ENCODE peak calls at places on chromosomes 6 and 20, in eight cellular contexts. One of them, this sample, is unnamed.

GRCh38 chr6:99184696-99185095 is 164.8 kb downstream of the FAXC start:
- DNase-seq in hepatocyte: no peak
- DNase-seq in HCT116: no peak
- DNase-seq in GM23248: no peak
- DNase-seq in neural progenitor cell: no peak
- DNase-seq in PC-3: no peak
- DNase-seq in MM.1S: no peak
- DNase-seq in SK-N-SH: no peak
- DNase-seq in this sample: no peak

GRCh38 chr6:161744211-161745067 is 470.6 kb upstream of the AGPAT4 start:
- DNase-seq in hepatocyte: no peak
- DNase-seq in HCT116: no peak
- DNase-seq in GM23248: no peak
- DNase-seq in neural progenitor cell: no peak
- DNase-seq in PC-3: no peak
- DNase-seq in MM.1S: no peak
- DNase-seq in SK-N-SH: peak
- DNase-seq in this sample: no peak

GRCh38 chr6:25035451-25036435 is 100.0 kb upstream of the RIPOR2 start:
- DNase-seq in hepatocyte: no peak
- DNase-seq in HCT116: no peak
- DNase-seq in GM23248: no peak
- DNase-seq in neural progenitor cell: no peak
- DNase-seq in PC-3: no peak
- DNase-seq in MM.1S: no peak
- DNase-seq in SK-N-SH: no peak
- DNase-seq in this sample: no peak

GRCh38 chr6:41527721-41528408 is 18.3 kb upstream of the FOXP4 start:
- DNase-seq in hepatocyte: peak
- DNase-seq in HCT116: no peak
- DNase-seq in GM23248: peak
- DNase-seq in neural progenitor cell: peak
- DNase-seq in PC-3: peak
- DNase-seq in MM.1S: no peak
- DNase-seq in SK-N-SH: no peak
- DNase-seq in this sample: peak

GRCh38 chr6:138931660-138932059 is 56.4 kb downstream of the REPS1 start:
- DNase-seq in hepatocyte: no peak
- DNase-seq in HCT116: no peak
- DNase-seq in GM23248: no peak
- DNase-seq in neural progenitor cell: no peak
- DNase-seq in PC-3: no peak
- DNase-seq in MM.1S: no peak
- DNase-seq in SK-N-SH: no peak
- DNase-seq in this sample: no peak

GRCh38 chr20:18705906-18706305 is 107.7 kb upstream of the SCP2D1 start:
- DNase-seq in hepatocyte: no peak
- DNase-seq in HCT116: no peak
- DNase-seq in GM23248: no peak
- DNase-seq in neural progenitor cell: no peak
- DNase-seq in PC-3: no peak
- DNase-seq in MM.1S: no peak
- DNase-seq in SK-N-SH: no peak
- DNase-seq in this sample: no peak

GRCh38 chr6:27503436-27504030 is 30.6 kb upstream of the ZNF184 start:
- DNase-seq in hepatocyte: peak
- DNase-seq in HCT116: peak
- DNase-seq in GM23248: peak
- DNase-seq in neural progenitor cell: peak
- DNase-seq in PC-3: peak
- DNase-seq in MM.1S: peak
- DNase-seq in SK-N-SH: peak
- DNase-seq in this sample: peak

GRCh38 chr6:63347599-63347998 is 27.8 kb upstream of the LGSN start:
- DNase-seq in hepatocyte: peak
- DNase-seq in HCT116: peak
- DNase-seq in GM23248: peak
- DNase-seq in neural progenitor cell: no peak
- DNase-seq in PC-3: peak
- DNase-seq in MM.1S: no peak
- DNase-seq in SK-N-SH: no peak
- DNase-seq in this sample: no peak

GRCh38 chr20:38393259-38393658 is 41.9 kb downstream of the SNHG17 start:
- DNase-seq in hepatocyte: no peak
- DNase-seq in HCT116: no peak
- DNase-seq in GM23248: no peak
- DNase-seq in neural progenitor cell: no peak
- DNase-seq in PC-3: no peak
- DNase-seq in MM.1S: no peak
- DNase-seq in SK-N-SH: peak
- DNase-seq in this sample: no peak

GRCh38 chr6:118650500-118651281 is 700 bp downstream of the CEP85L start:
- DNase-seq in hepatocyte: peak
- DNase-seq in HCT116: no peak
- DNase-seq in GM23248: peak
- DNase-seq in neural progenitor cell: peak
- DNase-seq in PC-3: peak
- DNase-seq in MM.1S: peak
- DNase-seq in SK-N-SH: peak
- DNase-seq in this sample: peak

GRCh38 chr6:134162932-134163331 is 110.5 kb upstream of the SLC2A12 start:
- DNase-seq in hepatocyte: no peak
- DNase-seq in HCT116: no peak
- DNase-seq in GM23248: no peak
- DNase-seq in neural progenitor cell: no peak
- DNase-seq in PC-3: no peak
- DNase-seq in MM.1S: no peak
- DNase-seq in SK-N-SH: no peak
- DNase-seq in this sample: no peak

GRCh38 chr6:137487181-137487910 is 6.8 kb downstream of the OLIG3 start:
- DNase-seq in hepatocyte: no peak
- DNase-seq in HCT116: no peak
- DNase-seq in GM23248: no peak
- DNase-seq in neural progenitor cell: peak
- DNase-seq in PC-3: no peak
- DNase-seq in MM.1S: no peak
- DNase-seq in SK-N-SH: peak
- DNase-seq in this sample: peak

GRCh38 chr6:137489410-137490371 is 4.5 kb downstream of the OLIG3 start:
- DNase-seq in hepatocyte: no peak
- DNase-seq in HCT116: no peak
- DNase-seq in GM23248: no peak
- DNase-seq in neural progenitor cell: peak
- DNase-seq in PC-3: no peak
- DNase-seq in MM.1S: no peak
- DNase-seq in SK-N-SH: peak
- DNase-seq in this sample: peak

GRCh38 chr6:137490506-137490905 is 3.7 kb downstream of the OLIG3 start:
- DNase-seq in hepatocyte: no peak
- DNase-seq in HCT116: no peak
- DNase-seq in GM23248: no peak
- DNase-seq in neural progenitor cell: peak
- DNase-seq in PC-3: no peak
- DNase-seq in MM.1S: no peak
- DNase-seq in SK-N-SH: no peak
- DNase-seq in this sample: peak

GRCh38 chr6:137487947-137488735 is 6.1 kb downstream of the OLIG3 start:
- DNase-seq in hepatocyte: no peak
- DNase-seq in HCT116: no peak
- DNase-seq in GM23248: no peak
- DNase-seq in neural progenitor cell: peak
- DNase-seq in PC-3: no peak
- DNase-seq in MM.1S: no peak
- DNase-seq in SK-N-SH: peak
- DNase-seq in this sample: peak

DNA sequence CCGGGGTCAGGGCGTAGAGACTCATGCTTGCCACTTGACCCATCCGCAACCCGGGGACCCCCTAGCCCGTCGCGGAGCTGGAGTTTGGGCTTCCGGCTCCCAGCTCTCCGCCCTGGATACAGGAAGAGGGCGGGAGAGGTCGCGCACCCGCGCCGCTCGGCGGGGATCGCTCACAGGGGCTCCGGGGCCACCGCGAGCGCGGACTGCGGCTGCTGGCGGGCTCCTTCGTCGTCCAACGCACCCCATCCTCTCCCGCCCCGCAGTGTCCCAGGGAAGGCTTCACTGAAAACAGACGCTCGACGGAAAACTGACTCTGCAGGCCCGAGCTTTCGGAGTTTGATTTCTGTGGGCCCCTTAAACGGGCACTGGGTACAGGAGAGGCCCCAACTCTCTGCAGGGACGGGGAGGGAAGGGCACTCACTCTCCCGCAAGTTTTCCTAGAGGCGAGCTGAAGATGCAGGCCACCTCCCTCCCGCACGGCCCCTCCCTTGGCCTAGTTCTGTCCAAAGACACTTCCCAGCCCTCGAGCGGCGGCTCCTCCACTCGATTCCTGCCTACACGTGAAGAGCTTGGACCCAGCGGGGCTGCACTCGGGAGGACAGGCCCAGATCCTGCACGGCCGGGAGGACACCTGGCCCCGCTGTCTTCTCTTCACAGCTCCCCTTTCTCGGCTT is 5.3 kb downstream of the OLIG3 start:
- DNase-seq in hepatocyte: no peak
- DNase-seq in HCT116: no peak
- DNase-seq in GM23248: no peak
- DNase-seq in neural progenitor cell: peak
- DNase-seq in PC-3: no peak
- DNase-seq in MM.1S: no peak
- DNase-seq in SK-N-SH: peak
- DNase-seq in this sample: peak
- TF ChIP-seq EZH2phosphoT487 in hepatocyte: peak
- TF ChIP-seq EZH2phosphoT487 in HCT116: no peak
- TF ChIP-seq EZH2phosphoT487 in GM23248: peak
- TF ChIP-seq EZH2phosphoT487 in neural progenitor cell: peak
- TF ChIP-seq EZH2phosphoT487 in PC-3: no peak
- TF ChIP-seq EZH2phosphoT487 in MM.1S: no peak
- TF ChIP-seq EZH2phosphoT487 in SK-N-SH: no peak
- TF ChIP-seq EZH2phosphoT487 in this sample: no peak

DNA sequence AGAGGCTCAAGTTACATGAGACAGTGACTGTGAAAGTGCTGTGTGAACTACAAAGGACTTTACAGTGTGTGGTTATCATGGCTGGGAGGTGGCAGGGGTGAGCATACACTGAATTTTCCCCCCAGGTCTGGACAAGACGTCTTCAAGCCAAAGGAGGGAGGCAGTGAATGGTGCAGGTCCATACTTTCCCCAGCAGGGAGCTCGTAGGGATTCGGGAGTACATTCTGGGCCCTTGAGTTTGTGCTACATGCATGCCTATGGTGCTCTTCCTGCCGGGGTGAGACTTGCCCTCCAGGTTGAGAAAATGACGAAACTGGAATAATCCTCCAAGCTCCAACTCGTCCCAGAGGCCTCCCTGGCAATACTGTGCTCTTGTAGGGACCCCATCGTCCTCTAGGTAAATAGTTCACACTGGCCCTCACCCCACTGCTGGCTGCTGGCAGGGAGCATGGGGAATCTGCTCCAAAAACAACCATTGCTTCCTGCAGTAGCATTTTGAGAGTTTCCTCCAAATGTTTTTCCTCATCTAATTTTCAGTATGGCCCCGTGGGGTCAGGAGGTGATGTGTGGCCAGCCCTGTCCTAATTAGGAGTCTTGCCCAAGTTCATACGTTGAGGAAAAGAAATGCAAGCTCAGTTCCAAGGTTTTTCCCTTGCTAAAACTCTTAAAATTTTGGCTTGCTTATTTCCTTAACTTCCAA is 57.6 kb downstream of the ZNF831 start:
- DNase-seq in hepatocyte: no peak
- DNase-seq in HCT116: no peak
- DNase-seq in GM23248: peak
- DNase-seq in neural progenitor cell: no peak
- DNase-seq in PC-3: peak
- DNase-seq in MM.1S: no peak
- DNase-seq in SK-N-SH: no peak
- DNase-seq in this sample: peak
- TF ChIP-seq EZH2phosphoT487 in hepatocyte: no peak
- TF ChIP-seq EZH2phosphoT487 in HCT116: no peak
- TF ChIP-seq EZH2phosphoT487 in GM23248: no peak
- TF ChIP-seq EZH2phosphoT487 in neural progenitor cell: no peak
- TF ChIP-seq EZH2phosphoT487 in PC-3: no peak
- TF ChIP-seq EZH2phosphoT487 in MM.1S: no peak
- TF ChIP-seq EZH2phosphoT487 in SK-N-SH: no peak
- TF ChIP-seq EZH2phosphoT487 in this sample: no peak

GRCh38 chr6:135250234-135250633 is 69.1 kb downstream of the MYB start:
- DNase-seq in hepatocyte: no peak
- DNase-seq in HCT116: no peak
- DNase-seq in GM23248: peak
- DNase-seq in neural progenitor cell: no peak
- DNase-seq in PC-3: peak
- DNase-seq in MM.1S: no peak
- DNase-seq in SK-N-SH: no peak
- DNase-seq in this sample: no peak

GRCh38 chr6:135254471-135254870 is 73.4 kb downstream of the MYB start:
- DNase-seq in hepatocyte: no peak
- DNase-seq in HCT116: no peak
- DNase-seq in GM23248: no peak
- DNase-seq in neural progenitor cell: no peak
- DNase-seq in PC-3: no peak
- DNase-seq in MM.1S: no peak
- DNase-seq in SK-N-SH: no peak
- DNase-seq in this sample: no peak

GRCh38 chr6:135251964-135252429 is 70.9 kb downstream of the MYB start:
- DNase-seq in hepatocyte: peak
- DNase-seq in HCT116: no peak
- DNase-seq in GM23248: peak
- DNase-seq in neural progenitor cell: peak
- DNase-seq in PC-3: peak
- DNase-seq in MM.1S: no peak
- DNase-seq in SK-N-SH: no peak
- DNase-seq in this sample: no peak

GRCh38 chr6:135250751-135251356 is 69.7 kb downstream of the MYB start:
- DNase-seq in hepatocyte: no peak
- DNase-seq in HCT116: no peak
- DNase-seq in GM23248: no peak
- DNase-seq in neural progenitor cell: peak
- DNase-seq in PC-3: no peak
- DNase-seq in MM.1S: no peak
- DNase-seq in SK-N-SH: no peak
- DNase-seq in this sample: peak

DNA sequence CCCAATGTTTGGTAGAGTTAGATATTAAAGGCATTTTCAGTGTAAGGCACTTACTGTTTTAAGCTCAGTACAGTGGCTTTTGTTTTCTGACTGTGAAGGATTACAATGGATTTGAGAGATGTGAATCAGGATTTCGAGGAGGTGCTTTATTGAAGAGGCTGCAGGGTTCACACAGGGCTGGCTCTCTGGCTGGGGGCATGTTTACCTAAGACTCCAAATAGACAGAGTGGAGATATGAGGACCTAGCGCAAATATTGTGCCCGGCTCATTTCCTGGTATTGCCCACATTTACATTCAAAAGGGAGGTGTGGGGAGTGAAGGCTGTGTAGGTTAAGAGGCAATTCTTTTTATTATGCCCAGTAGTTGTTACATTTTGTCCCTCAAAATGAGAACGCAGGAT is 70.3 kb downstream of the MYB start:
- DNase-seq in hepatocyte: no peak
- DNase-seq in HCT116: no peak
- DNase-seq in GM23248: no peak
- DNase-seq in neural progenitor cell: peak
- DNase-seq in PC-3: no peak
- DNase-seq in MM.1S: no peak
- DNase-seq in SK-N-SH: no peak
- DNase-seq in this sample: peak
- TF ChIP-seq EZH2phosphoT487 in hepatocyte: no peak
- TF ChIP-seq EZH2phosphoT487 in HCT116: no peak
- TF ChIP-seq EZH2phosphoT487 in GM23248: no peak
- TF ChIP-seq EZH2phosphoT487 in neural progenitor cell: no peak
- TF ChIP-seq EZH2phosphoT487 in PC-3: no peak
- TF ChIP-seq EZH2phosphoT487 in MM.1S: no peak
- TF ChIP-seq EZH2phosphoT487 in SK-N-SH: no peak
- TF ChIP-seq EZH2phosphoT487 in this sample: no peak

GRCh38 chr6:158047120-158047518 is 65.5 kb downstream of the SYNJ2 start:
- DNase-seq in hepatocyte: peak
- DNase-seq in HCT116: no peak
- DNase-seq in GM23248: peak
- DNase-seq in neural progenitor cell: no peak
- DNase-seq in PC-3: peak
- DNase-seq in MM.1S: no peak
- DNase-seq in SK-N-SH: no peak
- DNase-seq in this sample: no peak
- TF ChIP-seq EZH2phosphoT487 in hepatocyte: no peak
- TF ChIP-seq EZH2phosphoT487 in HCT116: no peak
- TF ChIP-seq EZH2phosphoT487 in GM23248: no peak
- TF ChIP-seq EZH2phosphoT487 in neural progenitor cell: no peak
- TF ChIP-seq EZH2phosphoT487 in PC-3: no peak
- TF ChIP-seq EZH2phosphoT487 in MM.1S: no peak
- TF ChIP-seq EZH2phosphoT487 in SK-N-SH: no peak
- TF ChIP-seq EZH2phosphoT487 in this sample: no peak